ENCODE peak calls at places on chromosome 7, in six cellular contexts. One of them, this sample, is unnamed.

GRCh38 chr7:150955519-150956394 is 22.4 kb downstream of the KCNH2 start:
- DNase-seq in mesenteric fat pad: no peak
- DNase-seq in sciatic nerve: no peak
- DNase-seq in activated T-helper 1 cell treated with anti-CD3 and anti-CD28 coated beads, Interleukin-12 subunit alpha, Interleukin-12 subunit beta, Interleukin-2, Interleukin-4 antibody, amounts not matched to agents 30 ng/mL and 10 ng/mL and 1 ng/mL, durations not matched to agents 14 hours and 24 hours and 36 hours: no peak
- DNase-seq in osteoblast: no peak
- DNase-seq in nephron progenitor cell: peak; percentile 93
- DNase-seq in this sample: no peak

GRCh38 chr7:16356241-16356958 is 64.9 kb downstream of the CRPPA start:
- DNase-seq in mesenteric fat pad: no peak
- DNase-seq in activated T-helper 1 cell treated with anti-CD3 and anti-CD28 coated beads, Interleukin-12 subunit alpha, Interleukin-12 subunit beta, Interleukin-2, Interleukin-4 antibody, amounts not matched to agents 30 ng/mL and 10 ng/mL and 1 ng/mL, durations not matched to agents 14 hours and 24 hours and 36 hours: no peak
- DNase-seq in osteoblast: peak; percentile 47
- DNase-seq in sciatic nerve: no peak
- DNase-seq in nephron progenitor cell: no peak
- DNase-seq in this sample: no peak

GRCh38 chr7:74138334-74138867 is 35.8 kb upstream of the EIF4H start:
- DNase-seq in nephron progenitor cell: no peak
- DNase-seq in osteoblast: no peak
- DNase-seq in activated T-helper 1 cell treated with anti-CD3 and anti-CD28 coated beads, Interleukin-12 subunit alpha, Interleukin-12 subunit beta, Interleukin-2, Interleukin-4 antibody, amounts not matched to agents 30 ng/mL and 10 ng/mL and 1 ng/mL, durations not matched to agents 14 hours and 24 hours and 36 hours: no peak
- DNase-seq in mesenteric fat pad: no peak
- DNase-seq in sciatic nerve: no peak
- DNase-seq in this sample: no peak

GRCh38 chr7:46786995-46787394 is 794.9 kb downstream of the TNS3 start:
- DNase-seq in sciatic nerve: no peak
- DNase-seq in activated T-helper 1 cell treated with anti-CD3 and anti-CD28 coated beads, Interleukin-12 subunit alpha, Interleukin-12 subunit beta, Interleukin-2, Interleukin-4 antibody, amounts not matched to agents 30 ng/mL and 10 ng/mL and 1 ng/mL, durations not matched to agents 14 hours and 24 hours and 36 hours: no peak
- DNase-seq in osteoblast: no peak
- DNase-seq in nephron progenitor cell: no peak
- DNase-seq in mesenteric fat pad: no peak
- DNase-seq in this sample: no peak

GRCh38 chr7:75957021-75957736 is 37.2 kb downstream of the TMEM120A start:
- DNase-seq in sciatic nerve: no peak
- DNase-seq in mesenteric fat pad: no peak
- DNase-seq in nephron progenitor cell: peak; percentile 53
- DNase-seq in osteoblast: no peak
- DNase-seq in activated T-helper 1 cell treated with anti-CD3 and anti-CD28 coated beads, Interleukin-12 subunit alpha, Interleukin-12 subunit beta, Interleukin-2, Interleukin-4 antibody, amounts not matched to agents 30 ng/mL and 10 ng/mL and 1 ng/mL, durations not matched to agents 14 hours and 24 hours and 36 hours: no peak
- DNase-seq in this sample: no peak

GRCh38 chr7:29564455-29565185 is 985 bp downstream of the PRR15 start:
- DNase-seq in nephron progenitor cell: peak; percentile 70
- DNase-seq in osteoblast: peak; percentile 95
- DNase-seq in mesenteric fat pad: peak; percentile 93
- DNase-seq in activated T-helper 1 cell treated with anti-CD3 and anti-CD28 coated beads, Interleukin-12 subunit alpha, Interleukin-12 subunit beta, Interleukin-2, Interleukin-4 antibody, amounts not matched to agents 30 ng/mL and 10 ng/mL and 1 ng/mL, durations not matched to agents 14 hours and 24 hours and 36 hours: no peak
- DNase-seq in sciatic nerve: peak; percentile 68
- DNase-seq in this sample: peak; percentile 72

GRCh38 chr7:151408839-151409554 is 841 bp downstream of the WDR86 start:
- DNase-seq in mesenteric fat pad: no peak
- DNase-seq in sciatic nerve: no peak
- DNase-seq in nephron progenitor cell: peak; percentile 57
- DNase-seq in activated T-helper 1 cell treated with anti-CD3 and anti-CD28 coated beads, Interleukin-12 subunit alpha, Interleukin-12 subunit beta, Interleukin-2, Interleukin-4 antibody, amounts not matched to agents 30 ng/mL and 10 ng/mL and 1 ng/mL, durations not matched to agents 14 hours and 24 hours and 36 hours: peak; percentile 17
- DNase-seq in osteoblast: peak; percentile 71
- DNase-seq in this sample: peak; percentile 48

GRCh38 chr7:50418526-50418925 is 31.6 kb downstream of the FIGNL1 start:
- DNase-seq in mesenteric fat pad: no peak
- DNase-seq in osteoblast: no peak
- DNase-seq in sciatic nerve: no peak
- DNase-seq in activated T-helper 1 cell treated with anti-CD3 and anti-CD28 coated beads, Interleukin-12 subunit alpha, Interleukin-12 subunit beta, Interleukin-2, Interleukin-4 antibody, amounts not matched to agents 30 ng/mL and 10 ng/mL and 1 ng/mL, durations not matched to agents 14 hours and 24 hours and 36 hours: no peak
- DNase-seq in nephron progenitor cell: no peak
- DNase-seq in this sample: no peak

GRCh38 chr7:73954181-73954580 is 73.8 kb upstream of the ELN start:
- DNase-seq in activated T-helper 1 cell treated with anti-CD3 and anti-CD28 coated beads, Interleukin-12 subunit alpha, Interleukin-12 subunit beta, Interleukin-2, Interleukin-4 antibody, amounts not matched to agents 30 ng/mL and 10 ng/mL and 1 ng/mL, durations not matched to agents 14 hours and 24 hours and 36 hours: no peak
- DNase-seq in nephron progenitor cell: no peak
- DNase-seq in sciatic nerve: no peak
- DNase-seq in osteoblast: no peak
- DNase-seq in mesenteric fat pad: no peak
- DNase-seq in this sample: no peak

GRCh38 chr7:92748509-92748908 is 87.9 kb downstream of the CDK6 start:
- DNase-seq in activated T-helper 1 cell treated with anti-CD3 and anti-CD28 coated beads, Interleukin-12 subunit alpha, Interleukin-12 subunit beta, Interleukin-2, Interleukin-4 antibody, amounts not matched to agents 30 ng/mL and 10 ng/mL and 1 ng/mL, durations not matched to agents 14 hours and 24 hours and 36 hours: no peak
- DNase-seq in sciatic nerve: no peak
- DNase-seq in nephron progenitor cell: no peak
- DNase-seq in osteoblast: no peak
- DNase-seq in mesenteric fat pad: no peak
- DNase-seq in this sample: no peak

GRCh38 chr7:74064696-74065095 is 18.9 kb upstream of the LIMK1 start:
- DNase-seq in nephron progenitor cell: no peak
- DNase-seq in osteoblast: peak; percentile 68
- DNase-seq in mesenteric fat pad: no peak
- DNase-seq in activated T-helper 1 cell treated with anti-CD3 and anti-CD28 coated beads, Interleukin-12 subunit alpha, Interleukin-12 subunit beta, Interleukin-2, Interleukin-4 antibody, amounts not matched to agents 30 ng/mL and 10 ng/mL and 1 ng/mL, durations not matched to agents 14 hours and 24 hours and 36 hours: no peak
- DNase-seq in sciatic nerve: no peak
- DNase-seq in this sample: no peak

GRCh38 chr7:29806793-29807178 is 478 bp downstream of the WIPF3 start:
- DNase-seq in osteoblast: no peak
- DNase-seq in nephron progenitor cell: no peak
- DNase-seq in activated T-helper 1 cell treated with anti-CD3 and anti-CD28 coated beads, Interleukin-12 subunit alpha, Interleukin-12 subunit beta, Interleukin-2, Interleukin-4 antibody, amounts not matched to agents 30 ng/mL and 10 ng/mL and 1 ng/mL, durations not matched to agents 14 hours and 24 hours and 36 hours: no peak
- DNase-seq in mesenteric fat pad: no peak
- DNase-seq in sciatic nerve: no peak
- DNase-seq in this sample: no peak

GRCh38 chr7:51000956-51001355 is 218.3 kb upstream of the GRB10 start:
- DNase-seq in osteoblast: no peak
- DNase-seq in activated T-helper 1 cell treated with anti-CD3 and anti-CD28 coated beads, Interleukin-12 subunit alpha, Interleukin-12 subunit beta, Interleukin-2, Interleukin-4 antibody, amounts not matched to agents 30 ng/mL and 10 ng/mL and 1 ng/mL, durations not matched to agents 14 hours and 24 hours and 36 hours: no peak
- DNase-seq in sciatic nerve: no peak
- DNase-seq in mesenteric fat pad: no peak
- DNase-seq in nephron progenitor cell: no peak
- DNase-seq in this sample: no peak

GRCh38 chr7:82700739-82701138 is 257.2 kb upstream of the CACNA2D1 start:
- DNase-seq in nephron progenitor cell: no peak
- DNase-seq in mesenteric fat pad: no peak
- DNase-seq in activated T-helper 1 cell treated with anti-CD3 and anti-CD28 coated beads, Interleukin-12 subunit alpha, Interleukin-12 subunit beta, Interleukin-2, Interleukin-4 antibody, amounts not matched to agents 30 ng/mL and 10 ng/mL and 1 ng/mL, durations not matched to agents 14 hours and 24 hours and 36 hours: no peak
- DNase-seq in osteoblast: no peak
- DNase-seq in sciatic nerve: no peak
- DNase-seq in this sample: no peak

GRCh38 chr7:39592586-39592985 is 26.4 kb downstream of the YAE1 start:
- DNase-seq in nephron progenitor cell: no peak
- DNase-seq in activated T-helper 1 cell treated with anti-CD3 and anti-CD28 coated beads, Interleukin-12 subunit alpha, Interleukin-12 subunit beta, Interleukin-2, Interleukin-4 antibody, amounts not matched to agents 30 ng/mL and 10 ng/mL and 1 ng/mL, durations not matched to agents 14 hours and 24 hours and 36 hours: no peak
- DNase-seq in sciatic nerve: no peak
- DNase-seq in osteoblast: peak; percentile 88
- DNase-seq in mesenteric fat pad: no peak
- DNase-seq in this sample: no peak

GRCh38 chr7:115015619-115016018 is 93.7 kb downstream of the MDFIC start:
- DNase-seq in sciatic nerve: no peak
- DNase-seq in osteoblast: peak; percentile 79
- DNase-seq in nephron progenitor cell: no peak
- DNase-seq in mesenteric fat pad: no peak
- DNase-seq in activated T-helper 1 cell treated with anti-CD3 and anti-CD28 coated beads, Interleukin-12 subunit alpha, Interleukin-12 subunit beta, Interleukin-2, Interleukin-4 antibody, amounts not matched to agents 30 ng/mL and 10 ng/mL and 1 ng/mL, durations not matched to agents 14 hours and 24 hours and 36 hours: no peak
- DNase-seq in this sample: no peak

GRCh38 chr7:112157072-112157471 is 49.1 kb downstream of the DOCK4 start:
- DNase-seq in osteoblast: peak; percentile 49
- DNase-seq in mesenteric fat pad: no peak
- DNase-seq in sciatic nerve: no peak
- DNase-seq in nephron progenitor cell: no peak
- DNase-seq in activated T-helper 1 cell treated with anti-CD3 and anti-CD28 coated beads, Interleukin-12 subunit alpha, Interleukin-12 subunit beta, Interleukin-2, Interleukin-4 antibody, amounts not matched to agents 30 ng/mL and 10 ng/mL and 1 ng/mL, durations not matched to agents 14 hours and 24 hours and 36 hours: no peak
- DNase-seq in this sample: no peak

GRCh38 chr7:50865450-50865849 is 82.8 kb upstream of the GRB10 start:
- DNase-seq in sciatic nerve: no peak
- DNase-seq in nephron progenitor cell: no peak
- DNase-seq in activated T-helper 1 cell treated with anti-CD3 and anti-CD28 coated beads, Interleukin-12 subunit alpha, Interleukin-12 subunit beta, Interleukin-2, Interleukin-4 antibody, amounts not matched to agents 30 ng/mL and 10 ng/mL and 1 ng/mL, durations not matched to agents 14 hours and 24 hours and 36 hours: no peak
- DNase-seq in osteoblast: no peak
- DNase-seq in mesenteric fat pad: no peak
- DNase-seq in this sample: no peak

GRCh38 chr7:69166979-69167516 is 431.2 kb upstream of the AUTS2 start:
- DNase-seq in nephron progenitor cell: no peak
- DNase-seq in mesenteric fat pad: no peak
- DNase-seq in sciatic nerve: no peak
- DNase-seq in activated T-helper 1 cell treated with anti-CD3 and anti-CD28 coated beads, Interleukin-12 subunit alpha, Interleukin-12 subunit beta, Interleukin-2, Interleukin-4 antibody, amounts not matched to agents 30 ng/mL and 10 ng/mL and 1 ng/mL, durations not matched to agents 14 hours and 24 hours and 36 hours: no peak
- DNase-seq in osteoblast: no peak
- DNase-seq in this sample: no peak

GRCh38 chr7:83655951-83656556 is 7.1 kb upstream of the SEMA3E start:
- DNase-seq in activated T-helper 1 cell treated with anti-CD3 and anti-CD28 coated beads, Interleukin-12 subunit alpha, Interleukin-12 subunit beta, Interleukin-2, Interleukin-4 antibody, amounts not matched to agents 30 ng/mL and 10 ng/mL and 1 ng/mL, durations not matched to agents 14 hours and 24 hours and 36 hours: no peak
- DNase-seq in nephron progenitor cell: peak; percentile 36
- DNase-seq in mesenteric fat pad: no peak
- DNase-seq in sciatic nerve: no peak
- DNase-seq in osteoblast: no peak
- DNase-seq in this sample: peak; percentile 50

GRCh38 chr7:134212576-134213546 is 85.7 kb downstream of the LRGUK start:
- DNase-seq in nephron progenitor cell: no peak
- DNase-seq in activated T-helper 1 cell treated with anti-CD3 and anti-CD28 coated beads, Interleukin-12 subunit alpha, Interleukin-12 subunit beta, Interleukin-2, Interleukin-4 antibody, amounts not matched to agents 30 ng/mL and 10 ng/mL and 1 ng/mL, durations not matched to agents 14 hours and 24 hours and 36 hours: no peak
- DNase-seq in sciatic nerve: no peak
- DNase-seq in osteoblast: no peak
- DNase-seq in mesenteric fat pad: no peak
- DNase-seq in this sample: peak; percentile 9

GRCh38 chr7:153090209-153090608 is 330.7 kb downstream of the ACTR3B start:
- DNase-seq in activated T-helper 1 cell treated with anti-CD3 and anti-CD28 coated beads, Interleukin-12 subunit alpha, Interleukin-12 subunit beta, Interleukin-2, Interleukin-4 antibody, amounts not matched to agents 30 ng/mL and 10 ng/mL and 1 ng/mL, durations not matched to agents 14 hours and 24 hours and 36 hours: no peak
- DNase-seq in osteoblast: no peak
- DNase-seq in mesenteric fat pad: no peak
- DNase-seq in nephron progenitor cell: no peak
- DNase-seq in sciatic nerve: no peak
- DNase-seq in this sample: no peak

GRCh38 chr7:98110249-98111022 is 3.8 kb downstream of the LMTK2 start:
- DNase-seq in osteoblast: no peak
- DNase-seq in mesenteric fat pad: no peak
- DNase-seq in sciatic nerve: no peak
- DNase-seq in activated T-helper 1 cell treated with anti-CD3 and anti-CD28 coated beads, Interleukin-12 subunit alpha, Interleukin-12 subunit beta, Interleukin-2, Interleukin-4 antibody, amounts not matched to agents 30 ng/mL and 10 ng/mL and 1 ng/mL, durations not matched to agents 14 hours and 24 hours and 36 hours: no peak
- DNase-seq in nephron progenitor cell: no peak
- DNase-seq in this sample: peak; percentile 27

GRCh38 chr7:22874904-22875303 is 52.3 kb upstream of the TOMM7 start:
- DNase-seq in osteoblast: no peak
- DNase-seq in nephron progenitor cell: no peak
- DNase-seq in mesenteric fat pad: no peak
- DNase-seq in activated T-helper 1 cell treated with anti-CD3 and anti-CD28 coated beads, Interleukin-12 subunit alpha, Interleukin-12 subunit beta, Interleukin-2, Interleukin-4 antibody, amounts not matched to agents 30 ng/mL and 10 ng/mL and 1 ng/mL, durations not matched to agents 14 hours and 24 hours and 36 hours: no peak
- DNase-seq in sciatic nerve: no peak
- DNase-seq in this sample: no peak

GRCh38 chr7:148726385-148726784 is 27.7 kb downstream of the CUL1 start:
- DNase-seq in nephron progenitor cell: no peak
- DNase-seq in activated T-helper 1 cell treated with anti-CD3 and anti-CD28 coated beads, Interleukin-12 subunit alpha, Interleukin-12 subunit beta, Interleukin-2, Interleukin-4 antibody, amounts not matched to agents 30 ng/mL and 10 ng/mL and 1 ng/mL, durations not matched to agents 14 hours and 24 hours and 36 hours: no peak
- DNase-seq in osteoblast: no peak
- DNase-seq in sciatic nerve: no peak
- DNase-seq in mesenteric fat pad: no peak
- DNase-seq in this sample: no peak

GRCh38 chr7:49876202-49876601 is 102.8 kb downstream of the VWC2 start:
- DNase-seq in osteoblast: no peak
- DNase-seq in mesenteric fat pad: no peak
- DNase-seq in sciatic nerve: no peak
- DNase-seq in nephron progenitor cell: no peak
- DNase-seq in activated T-helper 1 cell treated with anti-CD3 and anti-CD28 coated beads, Interleukin-12 subunit alpha, Interleukin-12 subunit beta, Interleukin-2, Interleukin-4 antibody, amounts not matched to agents 30 ng/mL and 10 ng/mL and 1 ng/mL, durations not matched to agents 14 hours and 24 hours and 36 hours: no peak
- DNase-seq in this sample: no peak

GRCh38 chr7:17489987-17490386 is 191.5 kb downstream of the AHR start:
- DNase-seq in osteoblast: no peak
- DNase-seq in activated T-helper 1 cell treated with anti-CD3 and anti-CD28 coated beads, Interleukin-12 subunit alpha, Interleukin-12 subunit beta, Interleukin-2, Interleukin-4 antibody, amounts not matched to agents 30 ng/mL and 10 ng/mL and 1 ng/mL, durations not matched to agents 14 hours and 24 hours and 36 hours: no peak
- DNase-seq in mesenteric fat pad: no peak
- DNase-seq in sciatic nerve: no peak
- DNase-seq in nephron progenitor cell: no peak
- DNase-seq in this sample: no peak

GRCh38 chr7:142864980-142865747 is 10.3 kb downstream of the EPHB6 start:
- DNase-seq in sciatic nerve: no peak
- DNase-seq in nephron progenitor cell: no peak
- DNase-seq in osteoblast: peak; percentile 65
- DNase-seq in mesenteric fat pad: peak; percentile 85
- DNase-seq in activated T-helper 1 cell treated with anti-CD3 and anti-CD28 coated beads, Interleukin-12 subunit alpha, Interleukin-12 subunit beta, Interleukin-2, Interleukin-4 antibody, amounts not matched to agents 30 ng/mL and 10 ng/mL and 1 ng/mL, durations not matched to agents 14 hours and 24 hours and 36 hours: no peak
- DNase-seq in this sample: no peak

GRCh38 chr7:974172-974571 is 1.2 kb downstream of the COX19 start:
- DNase-seq in osteoblast: no peak
- DNase-seq in nephron progenitor cell: no peak
- DNase-seq in mesenteric fat pad: no peak
- DNase-seq in sciatic nerve: no peak
- DNase-seq in activated T-helper 1 cell treated with anti-CD3 and anti-CD28 coated beads, Interleukin-12 subunit alpha, Interleukin-12 subunit beta, Interleukin-2, Interleukin-4 antibody, amounts not matched to agents 30 ng/mL and 10 ng/mL and 1 ng/mL, durations not matched to agents 14 hours and 24 hours and 36 hours: no peak
- DNase-seq in this sample: no peak